ENCODE peak calls at places on chromosomes 6 and 20, in four cellular contexts. One of them, this sample, is unnamed.

GRCh38 chr20:43541214-43541613 is 17.6 kb upstream of the SGK2 start:
- DNase-seq in fibroblast of lung: peak; percentile 35
- DNase-seq in HCT116: no peak
- DNase-seq in OCI-LY7: no peak
- DNase-seq in this sample: no peak

GRCh38 chr6:136073216-136073615 is 176.9 kb downstream of the MTFR2 start:
- DNase-seq in fibroblast of lung: peak; percentile 27
- DNase-seq in HCT116: no peak
- DNase-seq in OCI-LY7: no peak
- DNase-seq in this sample: no peak

GRCh38 chr6:70312165-70312564 is 9.3 kb upstream of the COL9A1 start:
- DNase-seq in fibroblast of lung: peak; percentile 96
- DNase-seq in HCT116: peak; percentile 70
- DNase-seq in OCI-LY7: no peak
- DNase-seq in this sample: no peak

GRCh38 chr20:6898928-6899327 is 131.4 kb downstream of the BMP2 start:
- DNase-seq in fibroblast of lung: no peak
- DNase-seq in HCT116: no peak
- DNase-seq in OCI-LY7: no peak
- DNase-seq in this sample: no peak

GRCh38 chr20:3738109-3739053 is 5.9 kb downstream of the HSPA12B start:
- DNase-seq in fibroblast of lung: no peak
- DNase-seq in HCT116: no peak
- DNase-seq in OCI-LY7: no peak
- DNase-seq in this sample: no peak

GRCh38 chr20:33668087-33668790 is 1.5 kb downstream of the ACTL10 start:
- DNase-seq in fibroblast of lung: no peak
- DNase-seq in HCT116: no peak
- DNase-seq in OCI-LY7: peak; percentile 88
- DNase-seq in this sample: no peak

GRCh38 chr20:36845288-36845969 is 30.5 kb upstream of the TLDC2 start:
- DNase-seq in fibroblast of lung: no peak
- DNase-seq in HCT116: no peak
- DNase-seq in OCI-LY7: peak; percentile 57
- DNase-seq in this sample: peak; percentile 88

GRCh38 chr6:81938991-81939773 is 186.7 kb upstream of the TENT5A start:
- DNase-seq in fibroblast of lung: peak; percentile 94
- DNase-seq in HCT116: peak; percentile 29
- DNase-seq in OCI-LY7: no peak
- DNase-seq in this sample: no peak

GRCh38 chr6:43943781-43944250 is 173.8 kb downstream of the VEGFA start:
- DNase-seq in fibroblast of lung: peak; percentile 72
- DNase-seq in HCT116: no peak
- DNase-seq in OCI-LY7: no peak
- DNase-seq in this sample: no peak

GRCh38 chr6:17271628-17272027 is 9.5 kb upstream of the RBM24 start:
- DNase-seq in fibroblast of lung: no peak
- DNase-seq in HCT116: no peak
- DNase-seq in OCI-LY7: no peak
- DNase-seq in this sample: no peak

GRCh38 chr6:14664112-14664592 is 546.6 kb downstream of the CD83 start:
- DNase-seq in fibroblast of lung: no peak
- DNase-seq in HCT116: no peak
- DNase-seq in OCI-LY7: peak; percentile 98
- DNase-seq in this sample: no peak

GRCh38 chr6:89924231-89924630 is 30.0 kb downstream of the GJA10 start:
- DNase-seq in fibroblast of lung: no peak
- DNase-seq in HCT116: no peak
- DNase-seq in OCI-LY7: no peak
- DNase-seq in this sample: no peak
- H3K4me2 ChIP-seq in fibroblast of lung: no peak overlapping the region
- H3K4me2 ChIP-seq in HCT116: no peak overlapping the region
- H3K4me2 ChIP-seq in OCI-LY7: no peak overlapping the region
- H3K4me2 ChIP-seq in this sample: no peak overlapping the region

GRCh38 chr6:111888928-111889696 is 15.9 kb upstream of the FYN start:
- DNase-seq in fibroblast of lung: peak; percentile 43
- DNase-seq in HCT116: no peak
- DNase-seq in OCI-LY7: no peak
- DNase-seq in this sample: no peak
- H2AFZ ChIP-seq in fibroblast of lung: peak overlapping the region; percentile 8
- H2AFZ ChIP-seq in HCT116: no peak overlapping the region
- H2AFZ ChIP-seq in OCI-LY7: no peak overlapping the region
- H2AFZ ChIP-seq in this sample: no peak overlapping the region

GRCh38 chr6:24522821-24523175 is 28.0 kb downstream of the ALDH5A1 start:
- DNase-seq in fibroblast of lung: no peak
- DNase-seq in HCT116: no peak
- DNase-seq in OCI-LY7: no peak
- DNase-seq in this sample: no peak
- H3K4me2 ChIP-seq in fibroblast of lung: no peak overlapping the region
- H3K4me2 ChIP-seq in HCT116: no peak overlapping the region
- H3K4me2 ChIP-seq in OCI-LY7: peak overlapping the region; percentile 88
- H3K4me2 ChIP-seq in this sample: peak overlapping the region; percentile 37

GRCh38 chr6:31658158-31658688 is 2.4 kb downstream of the C6orf47 start:
- DNase-seq in fibroblast of lung: no peak
- DNase-seq in HCT116: no peak
- DNase-seq in OCI-LY7: no peak
- DNase-seq in this sample: no peak

GRCh38 chr6:31652925-31653724 is 664 bp upstream of the BAG6 start:
- DNase-seq in fibroblast of lung: peak; percentile 88
- DNase-seq in HCT116: no peak
- DNase-seq in OCI-LY7: peak; percentile 97
- DNase-seq in this sample: peak; percentile 97

GRCh38 chr6:31657406-31658157 is 1.9 kb downstream of the APOM start:
- DNase-seq in fibroblast of lung: no peak
- DNase-seq in HCT116: no peak
- DNase-seq in OCI-LY7: no peak
- DNase-seq in this sample: peak; percentile 60

GRCh38 chr6:31654574-31655348 is 933 bp upstream of the APOM start:
- DNase-seq in fibroblast of lung: no peak
- DNase-seq in HCT116: no peak
- DNase-seq in OCI-LY7: no peak
- DNase-seq in this sample: no peak

DNA sequence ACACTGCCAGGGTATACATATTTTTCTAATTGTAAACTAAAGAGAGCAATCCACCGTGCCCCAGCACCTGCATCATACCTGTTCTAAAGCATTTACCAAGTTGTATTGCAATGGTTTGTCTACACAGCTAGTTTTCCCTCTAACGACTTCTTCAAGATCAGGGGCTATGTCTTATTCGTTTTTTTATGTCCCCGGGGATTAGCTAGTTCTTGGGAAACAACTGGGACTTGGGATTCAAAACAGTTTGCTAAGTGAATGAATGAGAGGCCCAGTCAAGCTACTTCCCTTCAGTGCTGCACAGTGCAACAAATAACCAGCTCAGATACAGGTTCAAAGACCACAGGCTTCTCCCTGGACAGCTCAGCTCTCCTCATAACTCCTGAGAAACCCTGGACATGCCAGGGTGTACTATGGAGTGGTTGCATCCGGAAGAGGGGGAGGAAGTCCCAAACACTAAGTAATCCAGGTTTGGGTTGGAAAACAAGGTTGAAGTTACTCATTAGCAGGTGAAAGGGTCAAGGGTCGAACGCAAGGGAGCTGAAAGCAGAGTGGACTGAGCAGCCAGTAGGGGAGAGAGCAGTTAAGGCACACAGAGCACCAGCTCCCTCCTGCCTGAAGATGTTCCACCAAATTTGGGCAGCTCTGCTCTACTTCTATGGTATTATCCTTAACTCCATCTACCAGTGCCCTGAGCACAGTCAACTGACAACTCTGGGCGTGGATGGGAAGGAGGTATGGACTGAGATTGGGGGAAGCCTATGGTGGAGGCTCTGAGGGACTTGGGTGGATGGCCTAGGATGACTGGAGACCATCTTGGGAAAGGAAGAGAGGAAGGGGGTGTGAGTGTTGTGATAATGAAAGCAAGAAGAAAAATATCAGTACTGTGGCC is at the start of gene APOM:
- DNase-seq in fibroblast of lung: no peak
- DNase-seq in HCT116: no peak
- DNase-seq in OCI-LY7: no peak
- DNase-seq in this sample: no peak
- H2AFZ ChIP-seq in fibroblast of lung: no peak within 1 kb of the TSS
- H2AFZ ChIP-seq in HCT116: no peak within 1 kb of the TSS
- H2AFZ ChIP-seq in OCI-LY7: no peak within 1 kb of the TSS
- H2AFZ ChIP-seq in this sample: no peak within 1 kb of the TSS

GRCh38 chr20:11235058-11235457 is 561.3 kb upstream of the JAG1 start:
- DNase-seq in fibroblast of lung: peak; percentile 92
- DNase-seq in HCT116: no peak
- DNase-seq in OCI-LY7: no peak
- DNase-seq in this sample: no peak
- H3K4me2 ChIP-seq in fibroblast of lung: no peak overlapping the region
- H3K4me2 ChIP-seq in HCT116: no peak overlapping the region
- H3K4me2 ChIP-seq in OCI-LY7: no peak overlapping the region
- H3K4me2 ChIP-seq in this sample: no peak overlapping the region

GRCh38 chr20:56774873-56775272 is 145.8 kb downstream of the TFAP2C start:
- DNase-seq in fibroblast of lung: no peak
- DNase-seq in HCT116: no peak
- DNase-seq in OCI-LY7: no peak
- DNase-seq in this sample: no peak

GRCh38 chr20:56766528-56766927 is 137.4 kb downstream of the TFAP2C start:
- DNase-seq in fibroblast of lung: no peak
- DNase-seq in HCT116: no peak
- DNase-seq in OCI-LY7: no peak
- DNase-seq in this sample: no peak

GRCh38 chr20:56773731-56774130 is 144.6 kb downstream of the TFAP2C start:
- DNase-seq in fibroblast of lung: no peak
- DNase-seq in HCT116: no peak
- DNase-seq in OCI-LY7: no peak
- DNase-seq in this sample: no peak

GRCh38 chr20:56765172-56766073 is 136.3 kb downstream of the TFAP2C start:
- DNase-seq in fibroblast of lung: no peak
- DNase-seq in HCT116: no peak
- DNase-seq in OCI-LY7: no peak
- DNase-seq in this sample: no peak

GRCh38 chr20:56769971-56770570 is 141.0 kb downstream of the TFAP2C start:
- DNase-seq in fibroblast of lung: peak; percentile 81
- DNase-seq in HCT116: no peak
- DNase-seq in OCI-LY7: no peak
- DNase-seq in this sample: no peak
- H2AFZ ChIP-seq in fibroblast of lung: no peak overlapping the region
- H2AFZ ChIP-seq in HCT116: no peak overlapping the region
- H2AFZ ChIP-seq in OCI-LY7: no peak overlapping the region
- H2AFZ ChIP-seq in this sample: no peak overlapping the region

DNA sequence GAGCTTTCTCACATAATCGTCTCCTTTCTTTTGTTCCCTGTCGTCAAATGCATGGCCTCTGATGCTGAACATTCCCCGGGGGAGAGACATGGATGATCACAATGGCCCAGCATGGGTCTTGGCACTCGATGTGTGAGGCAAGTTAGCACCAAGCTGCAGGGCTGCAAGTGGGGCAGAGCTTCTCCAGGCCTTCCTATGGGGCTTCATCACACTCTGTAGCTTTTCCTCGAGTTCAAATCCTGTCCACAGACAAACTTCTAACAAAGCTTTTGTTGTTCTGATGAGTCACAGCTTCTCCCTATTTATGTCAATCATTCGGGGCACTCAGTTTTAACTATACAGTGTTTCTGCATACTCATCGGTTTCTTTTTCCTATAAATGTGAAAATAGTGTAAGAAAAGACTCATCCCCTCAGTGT is 68.2 kb upstream of the NOX3 start:
- DNase-seq in fibroblast of lung: no peak
- DNase-seq in HCT116: no peak
- DNase-seq in OCI-LY7: no peak
- DNase-seq in this sample: no peak
- H3K4me2 ChIP-seq in fibroblast of lung: no peak overlapping the region
- H3K4me2 ChIP-seq in HCT116: no peak overlapping the region
- H3K4me2 ChIP-seq in OCI-LY7: no peak overlapping the region
- H3K4me2 ChIP-seq in this sample: no peak overlapping the region

This sample was measured in Karpas-422.